ENCODE peak calls at places on chromosome 3, in ten cellular contexts. J is mucosa of descending colon; I is vagina; W is HCT116; Z is keratinocyte; Q is fibroblast of lung; P is spleen; L is ovary; R is naive thymus-derived CD4-positive, alpha-beta T cell; T is right lobe of liver. M is an unnamed sample. For H3K4me1, the result is how much of the 10 kb centered on the place peaks cover.

GRCh38 chr3:128112406-128112968 is 11.1 kb downstream of the RUVBL1 start:
- DNase-seq in I (no peak), W (peak), J (no peak), P (no peak), T (peak), Q (peak), R (peak), L (no peak), Z (no peak), M (no peak)

GRCh38 chr3:99863588-99863987 is 45.9 kb downstream of the CMSS1 start:
- DNase-seq in Z (no peak), W (no peak), J (no peak), L (no peak), R (no peak), P (no peak), T (no peak), Q (no peak), I (no peak), M (no peak)

GRCh38 chr3:114144909-114145688 is 33.8 kb downstream of the DRD3 start:
- DNase-seq in L (no peak), P (no peak), I (no peak), T (no peak), Z (peak), W (no peak), R (no peak), Q (peak), J (no peak), M (no peak)

GRCh38 chr3:110419571-110419970 is 652.0 kb upstream of the NECTIN3 start:
- DNase-seq in Q (no peak), J (no peak), Z (no peak), L (no peak), T (no peak), P (no peak), I (no peak), W (no peak), R (no peak), M (no peak)

GRCh38 chr3:29410660-29411405 is 130.0 kb downstream of the RBMS3 start:
- DNase-seq in W (no peak), Q (no peak), Z (no peak), R (no peak), L (no peak), P (no peak), I (no peak), T (no peak), J (no peak), M (no peak)

GRCh38 chr3:177652556-177653290 is 455.4 kb upstream of the TBL1XR1 start:
- DNase-seq in Q (no peak), L (no peak), I (no peak), J (no peak), T (no peak), Z (no peak), R (no peak), W (no peak), P (no peak), M (no peak)

GRCh38 chr3:112302061-112302830 is 8.2 kb upstream of the SLC9C1 start:
- DNase-seq in T (no peak), L (no peak), R (no peak), J (no peak), P (no peak), Q (no peak), I (no peak), Z (no peak), W (no peak), M (no peak)

GRCh38 chr3:191329654-191330308 is 545 bp downstream of the UTS2B start:
- DNase-seq in Z (no peak), R (no peak), P (peak), I (no peak), T (peak), W (no peak), Q (peak), J (peak), L (peak), M (peak)

GRCh38 chr3:194640829-194641228 is 7.6 kb upstream of the TMEM44 start:
- DNase-seq in P (no peak), J (no peak), L (no peak), Z (no peak), W (peak), I (no peak), R (peak), T (no peak), Q (peak), M (no peak)

GRCh38 chr3:58049143-58049785 is 41.0 kb downstream of the FLNB start:
- DNase-seq in P (no peak), T (peak), R (no peak), J (peak), W (peak), Q (peak), Z (peak), I (no peak), L (peak), M (peak)

GRCh38 chr3:56491566-56491965 is 23.3 kb upstream of the ERC2 start:
- DNase-seq in J (no peak), L (no peak), W (no peak), T (no peak), Q (no peak), P (no peak), Z (no peak), R (no peak), I (no peak), M (no peak)

GRCh38 chr3:24270744-24271143 is 223.9 kb downstream of the THRB start:
- DNase-seq in T (no peak), J (no peak), Q (no peak), R (no peak), W (no peak), I (no peak), P (no peak), L (no peak), Z (no peak), M (no peak)

GRCh38 chr3:72011495-72011894 is 226.5 kb upstream of the PROK2 start:
- DNase-seq in L (no peak), I (no peak), Q (peak), T (no peak), R (no peak), J (no peak), Z (no peak), W (no peak), P (no peak), M (no peak)

GRCh38 chr3:12938258-12938711 is 96.9 kb upstream of the RPL32 start:
- DNase-seq in Z (no peak), Q (no peak), W (no peak), R (no peak), I (no peak), T (no peak), J (no peak), L (peak), P (no peak), M (peak)

GRCh38 chr3:194225988-194226663 is 90.2 kb downstream of the HES1 start:
- DNase-seq in R (no peak), Q (peak), I (no peak), J (no peak), Z (no peak), W (no peak), T (no peak), L (no peak), P (no peak), M (no peak)

GRCh38 chr3:145531548-145531947 is 629.4 kb downstream of the PLOD2 start:
- DNase-seq in L (no peak), W (no peak), I (no peak), T (no peak), P (no peak), R (no peak), Z (no peak), J (no peak), Q (no peak), M (no peak)

GRCh38 chr3:69410301-69410700 is 24.4 kb upstream of the FRMD4B start:
- DNase-seq in L (peak), R (peak), T (peak), P (peak), Q (peak), J (peak), Z (peak), W (peak), I (no peak), M (peak)

GRCh38 chr3:194830978-194831377 is 145.3 kb downstream of the FAM43A start:
- DNase-seq in R (no peak), W (no peak), Q (no peak), I (no peak), T (no peak), J (no peak), L (no peak), P (no peak), Z (no peak), M (no peak)

GRCh38 chr3:10471337-10471721 is 34.1 kb downstream of the ATP2B2 start:
- DNase-seq in P (no peak), Z (no peak), Q (peak), W (no peak), T (no peak), L (no peak), R (no peak), J (no peak), I (no peak), M (no peak)

DNA sequence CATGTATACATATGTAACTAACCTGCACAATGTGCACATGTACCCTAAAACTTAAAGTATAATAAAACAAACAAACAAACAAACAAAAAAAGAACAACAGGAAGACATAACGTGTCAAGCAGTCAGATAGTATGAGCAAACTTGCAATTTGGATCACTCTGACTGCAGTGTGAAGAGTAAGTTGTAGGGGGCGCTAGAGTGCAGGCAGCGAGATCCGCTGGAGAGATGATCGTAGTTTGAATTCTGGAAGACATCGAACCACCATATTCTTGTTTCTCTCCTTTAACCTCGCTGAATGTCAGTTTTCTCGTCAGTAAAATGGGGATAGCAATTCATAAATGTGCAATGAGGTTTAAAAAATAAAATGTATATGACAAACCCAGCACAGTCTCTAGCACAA is 165.2 kb upstream of the LMCD1 start:
- DNase-seq in Z (no peak), R (no peak), Q (no peak), J (no peak), P (no peak), I (no peak), W (no peak), L (no peak), T (no peak), M (no peak)
- H3K4me1 ChIP-seq in Z (under half), R (under half), Q (under half), J (under half), P (under half), I (under half), W (under half), L (under half), T (under half), M (under half)

GRCh38 chr3:50628601-50629000 is 11.7 kb downstream of the MAPKAPK3 start:
- DNase-seq in P (no peak), R (no peak), Z (no peak), J (no peak), W (no peak), Q (no peak), L (no peak), T (no peak), I (no peak), M (no peak)
- H3K4me1 ChIP-seq in P (half or more), R (half or more), Z (half or more), J (under half), W (half or more), Q (under half), L (under half), T (under half), I (half or more), M (under half)

GRCh38 chr3:172112348-172113123 is 73.2 kb downstream of the FNDC3B start:
- DNase-seq in J (no peak), Q (peak), L (no peak), R (no peak), P (no peak), T (no peak), W (no peak), Z (no peak), I (no peak), M (no peak)
- H3K4me1 ChIP-seq in J (under half), Q (under half), L (under half), R (under half), P (under half), T (under half), W (under half), Z (under half), I (under half), M (under half)

GRCh38 chr3:15214758-15215157 is 8.7 kb downstream of the CAPN7 start:
- DNase-seq in L (no peak), J (no peak), T (no peak), I (no peak), Z (no peak), R (no peak), W (no peak), Q (no peak), P (no peak), M (no peak)
- H3K4me1 ChIP-seq in L (under half), J (under half), T (under half), I (under half), Z (under half), R (under half), W (under half), Q (under half), P (under half), M (under half)

GRCh38 chr3:122793568-122794416 is at the start of gene HSPBAP1:
- DNase-seq in W (peak), Z (peak), P (peak), I (peak), R (peak), L (peak), T (peak), J (peak), Q (peak), M (peak)
- H3K4me1 ChIP-seq in W (under half), Z (under half), P (half or more), I (under half), R (under half), L (under half), T (under half), J (under half), Q (under half), M (under half)

DNA sequence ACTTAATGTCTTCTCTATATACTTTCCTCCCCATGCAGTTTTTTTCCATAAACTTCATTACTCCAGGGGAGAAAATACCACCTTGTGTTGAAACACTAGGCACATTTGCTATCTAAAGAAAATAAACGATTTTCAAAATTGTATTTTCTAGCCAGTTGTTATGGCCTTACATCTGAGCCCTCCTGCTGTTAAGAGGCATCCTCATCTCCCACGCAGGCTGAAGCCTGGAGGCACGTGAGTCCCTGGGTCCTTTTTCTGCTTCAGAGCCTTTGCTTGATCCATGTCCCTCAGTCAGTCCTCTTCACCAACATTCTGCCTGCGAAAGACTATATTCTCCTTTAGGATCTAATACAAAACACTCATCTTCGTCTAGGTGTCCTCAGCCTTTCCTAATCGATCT is 479.6 kb upstream of the ZNF717 start:
- DNase-seq in R (no peak), P (no peak), J (no peak), W (no peak), Q (no peak), T (no peak), L (no peak), Z (no peak), I (no peak), M (no peak)
- H3K4me1 ChIP-seq in R (under half), P (under half), J (under half), W (under half), Q (under half), T (under half), L (under half), Z (under half), I (under half), M (under half)

M was measured in heart left ventricle.